ENCODE peak calls at places on chromosome 1, in four cellular contexts. Y, T, D and K are unnamed samples.

GRCh38 chr1:74729741-74730478 is 2.9 kb downstream of the CRYZ start:
- DNase-seq in Y (no peak), T (no peak), D (no peak), K (no peak)

GRCh38 chr1:171965802-171966201 is 124.5 kb downstream of the DNM3 start:
- DNase-seq in Y (no peak), T (no peak), D (no peak), K (no peak)

GRCh38 chr1:225653463-225654276 is 747 bp upstream of the ENAH start:
- DNase-seq in Y (peak), T (peak), D (no peak), K (peak)

GRCh38 chr1:12063141-12064072 is at the start of gene TNFRSF8:
- DNase-seq in Y (no peak), T (no peak), D (no peak), K (no peak)

GRCh38 chr1:18652791-18653190 is 22.1 kb downstream of the PAX7 start:
- DNase-seq in Y (no peak), T (no peak), D (no peak), K (no peak)

GRCh38 chr1:156114919-156115513 is 505 bp downstream of the LMNA start:
- DNase-seq in Y (no peak), T (no peak), D (peak), K (no peak)

GRCh38 chr1:32878183-32878582 is 7.5 kb upstream of the FNDC5 start:
- DNase-seq in Y (no peak), T (no peak), D (no peak), K (no peak)

GRCh38 chr1:115832651-115833050 is 8.3 kb downstream of the NHLH2 start:
- DNase-seq in Y (no peak), T (peak), D (no peak), K (no peak)

GRCh38 chr1:108645479-108646184 is 15.3 kb downstream of the HENMT1 start:
- DNase-seq in Y (no peak), T (no peak), D (no peak), K (no peak)

GRCh38 chr1:111739984-111740765 is 980 bp upstream of the INKA2 start:
- DNase-seq in Y (peak), T (no peak), D (no peak), K (no peak)